ENCODE peak calls at places on chromosomes 4 and X, in six cellular contexts. H is lung microvascular endothelial cell, Z is putamen, W is T47D, E is BJ, X is NCI-H446. Y is an unnamed sample.
A peak's percentile ranks its signal among the peaks of the same experiment; 100 is the strongest.

GRCh38 chr4:973431-974397 is at the start of gene DGKQ:
- DNase-seq in H (peak; percentile 92), Z (peak; percentile 89), W (peak; percentile 97), E (no peak), X (no peak), Y (peak; percentile 98)

GRCh38 chr4:92235741-92236140 is 68.0 kb upstream of the GRID2 start:
- DNase-seq in H (no peak), Z (no peak), W (no peak), E (no peak), X (peak; percentile 11), Y (no peak)

GRCh38 chr4:84685105-84685504 is 102.2 kb downstream of the CDS1 start:
- DNase-seq in H (no peak), Z (no peak), W (no peak), E (no peak), X (no peak), Y (no peak)

GRCh38 chr4:76011700-76012387 is 4.5 kb upstream of the CXCL9 start:
- DNase-seq in H (no peak), Z (no peak), W (no peak), E (peak; percentile 19), X (no peak), Y (no peak)

GRCh38 chr4:148926861-148927260 is 484.6 kb upstream of the NR3C2 start:
- DNase-seq in H (no peak), Z (no peak), W (no peak), E (no peak), X (peak; percentile 41), Y (no peak)

GRCh38 chrX:1403228-1403627 is 11.3 kb upstream of the SLC25A6 start:
- DNase-seq in H (no peak), Z (no peak), W (no peak), E (no peak), X (no peak), Y (no peak)

GRCh38 chrX:17022205-17022604 is 75.7 kb downstream of the REPS2 start:
- DNase-seq in H (no peak), Z (no peak), W (no peak), E (no peak), X (peak; percentile 41), Y (no peak)

GRCh38 chrX:154457491-154458115 is 478 bp upstream of the PLXNA3 start:
- DNase-seq in H (no peak), Z (no peak), W (no peak), E (no peak), X (no peak), Y (peak; percentile 79)

GRCh38 chr4:89301902-89302301 is 5.7 kb downstream of the GPRIN3 start:
- DNase-seq in H (no peak), Z (no peak), W (no peak), E (no peak), X (no peak), Y (no peak)

GRCh38 chrX:28582494-28582893 is 4.8 kb upstream of the IL1RAPL1 start:
- DNase-seq in H (no peak), Z (no peak), W (no peak), E (no peak), X (no peak), Y (no peak)

GRCh38 chrX:56763556-56764152 is 34.6 kb downstream of the NBDY start:
- DNase-seq in H (peak; percentile 94), Z (peak; percentile 75), W (no peak), E (no peak), X (no peak), Y (no peak)

GRCh38 chr4:86036729-86037128 is 323.1 kb downstream of the MAPK10 start:
- DNase-seq in H (peak; percentile 86), Z (no peak), W (no peak), E (no peak), X (no peak), Y (no peak)

GRCh38 chr4:98746530-98746929 is 88.1 kb upstream of the TSPAN5 start:
- DNase-seq in H (no peak), Z (no peak), W (no peak), E (no peak), X (no peak), Y (no peak)

GRCh38 chr4:88446124-88446523 is 10.8 kb upstream of the HERC5 start:
- DNase-seq in H (no peak), Z (no peak), W (no peak), E (no peak), X (no peak), Y (no peak)

GRCh38 chr4:48705609-48706008 is 74.5 kb downstream of the FRYL start:
- DNase-seq in H (no peak), Z (no peak), W (no peak), E (no peak), X (no peak), Y (no peak)

GRCh38 chr4:8912506-8912905 is 40.9 kb upstream of the HMX1 start:
- DNase-seq in H (no peak), Z (no peak), W (no peak), E (no peak), X (no peak), Y (no peak)

GRCh38 chr4:147071341-147071740 is 125.7 kb upstream of the TTC29 start:
- DNase-seq in H (no peak), Z (no peak), W (no peak), E (no peak), X (no peak), Y (no peak)

GRCh38 chr4:143186202-143186601 is 1.5 kb downstream of the USP38 start:
- DNase-seq in H (no peak), Z (no peak), W (no peak), E (no peak), X (no peak), Y (no peak)

GRCh38 chrX:33605997-33606396 is 394.6 kb upstream of the DMD start:
- DNase-seq in H (no peak), Z (no peak), W (no peak), E (no peak), X (no peak), Y (no peak)

GRCh38 chr4:17323619-17324400 is 188.1 kb downstream of the QDPR start:
- DNase-seq in H (peak; percentile 92), Z (no peak), W (no peak), E (no peak), X (no peak), Y (no peak)

GRCh38 chrX:123450217-123450616 is 266.1 kb downstream of the GRIA3 start:
- DNase-seq in H (peak; percentile 12), Z (no peak), W (no peak), E (no peak), X (no peak), Y (no peak)

GRCh38 chrX:9745417-9746115 is 20.1 kb downstream of the GPR143 start:
- DNase-seq in H (peak; percentile 77), Z (no peak), W (no peak), E (no peak), X (no peak), Y (no peak)

GRCh38 chrX:74133156-74133796 is 170.7 kb upstream of the ZCCHC13 start:
- DNase-seq in H (peak; percentile 81), Z (peak; percentile 33), W (peak; percentile 10), E (no peak), X (peak; percentile 7), Y (peak; percentile 14)

GRCh38 chrX:17443546-17443945 is 68.5 kb downstream of the NHS start:
- DNase-seq in H (no peak), Z (no peak), W (no peak), E (no peak), X (no peak), Y (no peak)

GRCh38 chr4:140359571-140360427 is 13.6 kb upstream of the SCOC start:
- DNase-seq in H (peak; percentile 89), Z (peak; percentile 56), W (peak; percentile 10), E (no peak), X (peak; percentile 80), Y (peak; percentile 59)

GRCh38 chr4:183600189-183600685 is 58.7 kb downstream of the RWDD4 start:
- DNase-seq in H (peak; percentile 30), Z (no peak), W (no peak), E (no peak), X (no peak), Y (no peak)

GRCh38 chrX:130857207-130857606 is 45.8 kb downstream of the ENOX2 start:
- DNase-seq in H (no peak), Z (no peak), W (no peak), E (no peak), X (no peak), Y (no peak)

GRCh38 chrX:153474718-153475117 is 4.3 kb upstream of the HAUS7 start:
- DNase-seq in H (peak; percentile 69), Z (no peak), W (no peak), E (no peak), X (no peak), Y (peak; percentile 10)

GRCh38 chr4:42150653-42151567 is 1.5 kb downstream of the BEND4 start:
- DNase-seq in H (no peak), Z (no peak), W (no peak), E (no peak), X (no peak), Y (peak; percentile 65)

GRCh38 chr4:119132306-119132705 is 3.3 kb upstream of the MYOZ2 start:
- DNase-seq in H (no peak), Z (no peak), W (no peak), E (no peak), X (no peak), Y (no peak)

GRCh38 chr4:23091674-23092073 is 398.9 kb downstream of the GBA3 start:
- DNase-seq in H (no peak), Z (no peak), W (no peak), E (no peak), X (no peak), Y (no peak)

GRCh38 chrX:23908219-23909003 is 605 bp downstream of the CXorf58 start:
- DNase-seq in H (no peak), Z (no peak), W (no peak), E (no peak), X (no peak), Y (peak; percentile 14)

GRCh38 chrX:9635368-9635767 is 130.3 kb downstream of the GPR143 start:
- DNase-seq in H (no peak), Z (no peak), W (no peak), E (no peak), X (no peak), Y (no peak)

GRCh38 chr4:5953003-5953951 is 60.4 kb upstream of the CRMP1 start:
- DNase-seq in H (peak; percentile 21), Z (no peak), W (no peak), E (no peak), X (no peak), Y (no peak)

GRCh38 chr4:108742451-108742850 is 20.4 kb downstream of the ETNPPL start:
- DNase-seq in H (no peak), Z (no peak), W (no peak), E (no peak), X (no peak), Y (no peak)

GRCh38 chrX:82384401-82384800 is 1123.7 kb upstream of the POU3F4 start:
- DNase-seq in H (no peak), Z (no peak), W (no peak), E (no peak), X (no peak), Y (no peak)

GRCh38 chr4:94758141-94758699 is 465 bp downstream of the BMPR1B start:
- DNase-seq in H (peak; percentile 53), Z (no peak), W (no peak), E (no peak), X (no peak), Y (peak; percentile 5)

Y was measured in germinal center.